ENCODE peak calls at places on chromosomes 16 and 17, in six cellular contexts. B is NCI-H748 treated with DMSO at 0.1 percent for 48 hours, N is nucleus accumbens, S is mesothelial cell of epicardium, F is brain microvascular endothelial cell, P is omental fat pad. L is an unnamed sample.

GRCh38 chr17:68539536-68540469 is 27.6 kb downstream of the PRKAR1A start:
- DNase-seq in B (no peak), P (no peak), F (no peak), S (no peak), N (no peak), L (no peak)

GRCh38 chr16:55470533-55471371 is 8.2 kb upstream of the MMP2 start:
- DNase-seq in F (no peak), S (no peak), N (no peak), B (no peak), P (no peak), L (no peak)

GRCh38 chr17:31452101-31452500 is 60.6 kb downstream of the RAB11FIP4 start:
- DNase-seq in N (no peak), B (no peak), P (no peak), F (no peak), S (no peak), L (no peak)

GRCh38 chr17:67058036-67058435 is 13.7 kb downstream of the CACNG1 start:
- DNase-seq in N (no peak), P (no peak), B (no peak), F (no peak), S (no peak), L (no peak)

GRCh38 chr17:59001158-59001814 is 105.4 kb downstream of the TRIM37 start:
- DNase-seq in P (no peak), F (peak), S (no peak), N (no peak), B (no peak), L (no peak)

GRCh38 chr16:72367841-72368240 is 195.9 kb upstream of the PMFBP1 start:
- DNase-seq in N (no peak), P (no peak), F (no peak), B (no peak), S (no peak), L (no peak)

GRCh38 chr16:12271006-12271405 is 294.5 kb downstream of the SNX29 start:
- DNase-seq in N (peak), P (no peak), F (no peak), B (no peak), S (no peak), L (peak)

GRCh38 chr17:13437966-13438779 is 163.6 kb downstream of the HS3ST3A1 start:
- DNase-seq in B (no peak), P (no peak), S (no peak), N (no peak), F (peak), L (peak)

GRCh38 chr16:27190316-27190871 is 12.9 kb upstream of the KDM8 start:
- DNase-seq in F (no peak), P (no peak), S (no peak), B (no peak), N (no peak), L (no peak)

GRCh38 chr17:73402466-73402865 is 90.7 kb upstream of the CDC42EP4 start:
- DNase-seq in N (no peak), P (no peak), S (no peak), F (no peak), B (no peak), L (no peak)

GRCh38 chr16:70253291-70254094 is 1.8 kb upstream of the EXOSC6 start:
- DNase-seq in S (no peak), B (no peak), N (no peak), F (peak), P (no peak), L (peak)

GRCh38 chr16:56382901-56383355 is 42.4 kb downstream of the AMFR start:
- DNase-seq in N (no peak), F (no peak), B (no peak), P (no peak), S (peak), L (peak)

GRCh38 chr17:71440513-71440912 is 680.3 kb upstream of the SOX9 start:
- DNase-seq in S (no peak), N (no peak), F (no peak), P (no peak), B (no peak), L (no peak)

GRCh38 chr17:38333635-38334295 is 10.0 kb downstream of the GPR179 start:
- DNase-seq in N (no peak), P (no peak), S (peak), B (no peak), F (no peak), L (peak)